ENCODE peak calls at places on chromosomes 12 and 14, in ten cellular contexts. K is H4; W is CD8-positive, alpha-beta memory T cell; C is NK-92 treated with Interleukin-12 subunit alpha and Interleukin-12 subunit beta, amount 100 ng/mL, for 24 hours; N is AG08396; Q is Calu3; I is NAMALWA; B is LoVo; F is NB4; D is posterior vena cava. G is an unnamed sample.

GRCh38 chr12:6547987-6548386 is 7.9 kb downstream of the IFFO1 start:
- DNase-seq in B (no peak), I (no peak), C (no peak), F (no peak), N (peak; percentile 73), D (no peak), Q (no peak), W (no peak), K (no peak), G (no peak)

GRCh38 chr14:64870160-64870559 is 9.5 kb downstream of the SPTB start:
- DNase-seq in N (no peak), B (no peak), W (no peak), D (no peak), F (peak; percentile 47), C (no peak), I (peak; percentile 6), K (no peak), Q (no peak), G (no peak)

GRCh38 chr12:51721281-51721940 is 127.1 kb downstream of the FIGNL2 start:
- DNase-seq in F (peak; percentile 6), B (no peak), I (no peak), K (no peak), C (no peak), Q (no peak), W (peak; percentile 5), D (peak; percentile 82), N (peak; percentile 71), G (no peak)

GRCh38 chr12:91272456-91273063 is 89.9 kb upstream of the DCN start:
- DNase-seq in F (no peak), W (no peak), D (peak; percentile 58), Q (no peak), B (no peak), K (no peak), N (no peak), I (no peak), C (no peak), G (peak; percentile 24)

GRCh38 chr14:94282991-94283723 is 9.9 kb downstream of the SERPINA10 start:
- DNase-seq in D (no peak), Q (no peak), W (no peak), K (no peak), C (no peak), N (no peak), I (no peak), F (no peak), B (no peak), G (no peak)

GRCh38 chr12:91811481-91812287 is 334.0 kb downstream of the BTG1 start:
- DNase-seq in K (peak; percentile 34), W (peak; percentile 57), B (peak; percentile 54), I (peak; percentile 76), Q (peak; percentile 82), D (peak; percentile 90), N (peak; percentile 39), C (peak; percentile 3), F (peak; percentile 76), G (peak; percentile 79)

GRCh38 chr12:74446466-74446865 is 91.2 kb upstream of the ATXN7L3B start:
- DNase-seq in N (no peak), I (no peak), F (no peak), W (no peak), B (no peak), D (no peak), C (no peak), K (no peak), Q (no peak), G (no peak)

GRCh38 chr12:7324176-7324575 is 20.3 kb downstream of the ACSM4 start:
- DNase-seq in B (no peak), C (no peak), K (no peak), W (no peak), F (no peak), D (no peak), I (no peak), N (no peak), Q (no peak), G (no peak)

GRCh38 chr12:4417471-4417870 is 28.1 kb downstream of the FGF6 start:
- DNase-seq in B (no peak), I (no peak), K (no peak), N (no peak), W (no peak), Q (no peak), F (no peak), C (no peak), D (no peak), G (no peak)

GRCh38 chr12:68476786-68477185 is 133.9 kb upstream of the RAP1B start:
- DNase-seq in D (no peak), K (no peak), F (no peak), I (no peak), Q (no peak), N (no peak), B (no peak), W (no peak), C (no peak), G (no peak)

GRCh38 chr14:103735022-103735421 is 19.4 kb downstream of the ZFYVE21 start:
- DNase-seq in W (no peak), C (no peak), D (peak; percentile 72), K (no peak), N (no peak), F (no peak), I (no peak), B (no peak), Q (no peak), G (no peak)

GRCh38 chr12:113797535-113797868 is 168.6 kb downstream of the RBM19 start:
- DNase-seq in Q (no peak), F (no peak), D (no peak), B (no peak), C (no peak), I (no peak), W (no peak), K (no peak), N (no peak), G (no peak)

GRCh38 chr12:56805282-56805855 is 42.2 kb downstream of the HSD17B6 start:
- DNase-seq in B (no peak), F (no peak), D (no peak), C (no peak), W (no peak), I (no peak), Q (no peak), K (no peak), N (no peak), G (no peak)

GRCh38 chr12:94845110-94845509 is 158.4 kb downstream of the NDUFA12 start:
- DNase-seq in N (no peak), F (no peak), Q (no peak), C (no peak), W (no peak), I (no peak), B (no peak), K (no peak), D (no peak), G (no peak)

GRCh38 chr12:80641936-80642335 is 65.5 kb upstream of the MYF6 start:
- DNase-seq in B (no peak), K (no peak), D (no peak), N (no peak), C (no peak), I (no peak), Q (no peak), W (no peak), F (no peak), G (no peak)

GRCh38 chr12:111434680-111435338 is 29.1 kb downstream of the SH2B3 start:
- DNase-seq in D (no peak), I (peak; percentile 74), B (no peak), N (no peak), K (peak; percentile 43), Q (no peak), W (peak; percentile 94), F (peak; percentile 65), C (peak; percentile 77), G (peak; percentile 74)

GRCh38 chr14:75715926-75716780 is 55.1 kb downstream of the TTLL5 start:
- DNase-seq in B (no peak), W (no peak), Q (no peak), K (peak; percentile 82), D (no peak), C (no peak), N (peak; percentile 61), F (no peak), I (no peak), G (no peak)

GRCh38 chr12:124694846-124695497 is 127.6 kb upstream of the NCOR2 start:
- DNase-seq in I (no peak), D (no peak), Q (peak; percentile 36), W (no peak), N (no peak), B (no peak), C (no peak), F (peak; percentile 84), K (peak; percentile 95), G (no peak)

GRCh38 chr14:61537567-61538463 is 157.5 kb upstream of the HIF1A start:
- DNase-seq in C (peak; percentile 41), N (no peak), D (no peak), B (peak; percentile 91), I (no peak), Q (peak; percentile 76), W (no peak), K (peak; percentile 82), F (peak; percentile 30), G (peak; percentile 82)

GRCh38 chr12:116060765-116061164 is 216.7 kb downstream of the MED13L start:
- DNase-seq in K (no peak), C (no peak), F (peak; percentile 43), W (peak; percentile 23), Q (no peak), I (peak; percentile 67), N (no peak), D (no peak), B (no peak), G (no peak)